ENCODE peak calls at places on chromosomes 16 and 17, in nine cellular contexts. L, F, X, Y, A, H, C, W and G are unnamed samples.

GRCh38 chr17:29572691-29573557 is 4.4 kb downstream of the TP53I13 start:
- DNase-seq in L (peak; percentile 66), F (no peak), X (peak; percentile 35), Y (no peak), A (peak; percentile 73), H (peak; percentile 85), C (peak; percentile 67), W (peak; percentile 45), G (peak; percentile 88)

GRCh38 chr17:82283208-82283749 is 9.8 kb upstream of the CSNK1D start:
- DNase-seq in L (no peak), F (peak; percentile 22), X (no peak), Y (no peak), A (no peak), H (peak; percentile 84), C (no peak), W (no peak), G (no peak)

GRCh38 chr17:42754782-42755181 is 6.2 kb upstream of the RAMP2 start:
- DNase-seq in L (no peak), F (no peak), X (no peak), Y (no peak), A (peak; percentile 41), H (peak; percentile 70), C (no peak), W (no peak), G (no peak)

GRCh38 chr17:336110-337021 is 16.2 kb downstream of the RPH3AL start:
- DNase-seq in L (peak; percentile 62), F (no peak), X (no peak), Y (peak; percentile 44), A (peak; percentile 68), H (no peak), C (peak; percentile 7), W (no peak), G (no peak)

GRCh38 chr16:87595712-87596111 is 6.6 kb upstream of the JPH3 start:
- DNase-seq in L (no peak), F (no peak), X (no peak), Y (no peak), A (no peak), H (no peak), C (no peak), W (no peak), G (no peak)

GRCh38 chr16:22417019-22417418 is 42.6 kb upstream of the CDR2 start:
- DNase-seq in L (no peak), F (no peak), X (no peak), Y (no peak), A (no peak), H (no peak), C (no peak), W (no peak), G (no peak)

GRCh38 chr16:19817122-19817521 is 67.5 kb downstream of the GPRC5B start:
- DNase-seq in L (no peak), F (no peak), X (no peak), Y (no peak), A (no peak), H (no peak), C (no peak), W (no peak), G (no peak)

GRCh38 chr17:39227364-39227919 is 1.7 kb upstream of the STAC2 start:
- DNase-seq in L (no peak), F (no peak), X (no peak), Y (no peak), A (no peak), H (no peak), C (no peak), W (no peak), G (no peak)

GRCh38 chr17:28041844-28042656 is 427 bp upstream of the NLK start:
- DNase-seq in L (no peak), F (no peak), X (no peak), Y (no peak), A (no peak), H (peak; percentile 22), C (no peak), W (no peak), G (peak; percentile 21)

GRCh38 chr16:27801259-27801945 is 251.5 kb downstream of the KATNIP start:
- DNase-seq in L (no peak), F (no peak), X (no peak), Y (no peak), A (no peak), H (peak; percentile 47), C (no peak), W (no peak), G (no peak)

GRCh38 chr17:7809086-7809790 is 24.8 kb upstream of the KDM6B start:
- DNase-seq in L (no peak), F (no peak), X (no peak), Y (no peak), A (no peak), H (no peak), C (no peak), W (no peak), G (no peak)